ENCODE peak calls at places on chromosome 2, in six cellular contexts. U is sigmoid colon, T is OCI-LY7, R is HFF-Myc, Y is AG09309, N is lower leg skin. F is an unnamed sample.

GRCh38 chr2:8581048-8581561 is 100.8 kb upstream of the ID2 start:
- DNase-seq in U (no peak), T (peak; percentile 65), R (no peak), Y (no peak), N (peak; percentile 82), F (no peak)

GRCh38 chr2:15677141-15677911 is 85.7 kb downstream of the DDX1 start:
- DNase-seq in U (no peak), T (no peak), R (no peak), Y (no peak), N (peak; percentile 83), F (no peak)

GRCh38 chr2:199916980-199917379 is 5.9 kb downstream of the C2orf69 start:
- DNase-seq in U (no peak), T (peak; percentile 8), R (no peak), Y (no peak), N (no peak), F (no peak)

GRCh38 chr2:1802046-1802445 is 57.7 kb upstream of the PXDN start:
- DNase-seq in U (peak; percentile 42), T (no peak), R (no peak), Y (no peak), N (no peak), F (no peak)

GRCh38 chr2:170393861-170394498 is 216.0 kb downstream of the MYO3B start:
- DNase-seq in U (no peak), T (no peak), R (no peak), Y (no peak), N (no peak), F (no peak)

GRCh38 chr2:118443596-118443995 is 355.3 kb downstream of the INSIG2 start:
- DNase-seq in U (no peak), T (no peak), R (peak; percentile 69), Y (peak; percentile 23), N (no peak), F (no peak)

GRCh38 chr2:12456293-12457151 is 260.2 kb upstream of the TRIB2 start:
- DNase-seq in U (peak; percentile 97), T (peak; percentile 26), R (peak; percentile 83), Y (peak; percentile 99), N (peak; percentile 97), F (peak; percentile 24)

GRCh38 chr2:43399515-43400245 is 173.3 kb upstream of the ZFP36L2 start:
- DNase-seq in U (peak; percentile 71), T (no peak), R (peak; percentile 78), Y (peak; percentile 40), N (no peak), F (no peak)

GRCh38 chr2:96888082-96889011 is 18.5 kb upstream of the SEMA4C start:
- DNase-seq in U (peak; percentile 79), T (no peak), R (no peak), Y (no peak), N (peak; percentile 91), F (no peak)

GRCh38 chr2:241001413-241002274 is 3.2 kb downstream of the SNED1 start:
- DNase-seq in U (peak; percentile 57), T (no peak), R (no peak), Y (no peak), N (peak; percentile 81), F (no peak)

GRCh38 chr2:210630904-210631560 is 74.6 kb downstream of the CPS1 start:
- DNase-seq in U (no peak), T (no peak), R (no peak), Y (no peak), N (no peak), F (no peak)

GRCh38 chr2:216281316-216281715 is 91.0 kb downstream of the MARCHF4 start:
- DNase-seq in U (no peak), T (no peak), R (no peak), Y (no peak), N (no peak), F (no peak)

GRCh38 chr2:230879891-230880290 is 15.1 kb downstream of the ITM2C start:
- DNase-seq in U (no peak), T (no peak), R (no peak), Y (no peak), N (no peak), F (no peak)

GRCh38 chr2:73859721-73860586 is 31.2 kb downstream of the STAMBP start:
- DNase-seq in U (no peak), T (no peak), R (peak; percentile 74), Y (peak; percentile 41), N (no peak), F (no peak)

DNA sequence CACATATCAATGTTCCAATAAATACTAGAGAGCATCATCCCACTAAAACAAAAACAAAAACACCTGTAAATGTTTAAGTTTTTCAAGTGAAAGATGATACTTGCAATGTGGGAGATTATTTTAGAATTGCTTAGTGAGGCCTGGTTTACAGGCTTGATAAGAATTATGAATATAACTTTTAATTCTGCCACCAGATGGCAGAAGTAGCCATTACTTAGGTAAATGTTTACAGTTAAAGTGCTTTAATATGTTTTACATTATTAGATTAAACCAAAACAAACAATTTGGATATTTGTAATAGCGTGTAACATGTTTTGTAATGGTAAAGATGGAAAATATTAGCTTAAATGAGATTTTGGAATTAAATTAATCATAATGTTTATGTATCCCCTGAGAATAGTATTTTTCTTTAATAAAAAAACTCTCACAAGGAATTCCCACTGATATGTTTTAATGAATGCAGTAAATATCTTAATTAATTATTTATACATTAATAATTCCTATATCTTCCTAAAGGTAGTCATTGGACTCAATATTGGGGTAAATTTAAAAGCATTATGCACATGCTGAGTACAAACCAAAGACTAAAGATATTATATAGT is 522.0 kb downstream of the SPAG16 start:
- DNase-seq in U (no peak), T (peak; percentile 31), R (no peak), Y (peak; percentile 1), N (no peak), F (no peak)
- TF ChIP-seq CTCF in U (no peak), T (peak; percentile 79), R (no peak), Y (peak; percentile 26), N (no peak), F (peak; percentile 33)

GRCh38 chr2:71934320-71934593 is 213.4 kb downstream of the CYP26B1 start:
- DNase-seq in U (no peak), T (no peak), R (no peak), Y (no peak), N (no peak), F (peak; percentile 5)

GRCh38 chr2:71932027-71932779 is 215.5 kb downstream of the CYP26B1 start:
- DNase-seq in U (no peak), T (no peak), R (no peak), Y (no peak), N (no peak), F (peak; percentile 1)

GRCh38 chr2:71932780-71933466 is 214.7 kb downstream of the CYP26B1 start:
- DNase-seq in U (no peak), T (no peak), R (no peak), Y (no peak), N (no peak), F (peak; percentile 5)

GRCh38 chr2:71934595-71935263 is 212.9 kb downstream of the CYP26B1 start:
- DNase-seq in U (peak; percentile 85), T (no peak), R (no peak), Y (peak; percentile 93), N (peak; percentile 93), F (peak; percentile 6)

GRCh38 chr2:71933467-71934319 is 214.0 kb downstream of the CYP26B1 start:
- DNase-seq in U (no peak), T (no peak), R (no peak), Y (peak; percentile 58), N (peak; percentile 85), F (peak; percentile 10)
- TF ChIP-seq CTCF in U (no peak), T (no peak), R (peak; percentile 29), Y (peak; percentile 65), N (no peak), F (no peak)

GRCh38 chr2:79235135-79235534 is 75.6 kb upstream of the REG3A start:
- DNase-seq in U (no peak), T (peak; percentile 4), R (no peak), Y (no peak), N (no peak), F (no peak)
- TF ChIP-seq CTCF in U (no peak), T (peak; percentile 62), R (no peak), Y (no peak), N (no peak), F (no peak)

GRCh38 chr2:235898766-235899165 is 269.4 kb downstream of the GBX2 start:
- DNase-seq in U (no peak), T (no peak), R (no peak), Y (no peak), N (no peak), F (no peak)
- TF ChIP-seq CTCF in U (no peak), T (no peak), R (no peak), Y (no peak), N (no peak), F (no peak)

GRCh38 chr2:233349005-233349998 is 5.0 kb upstream of the DGKD start:
- DNase-seq in U (no peak), T (peak; percentile 91), R (peak; percentile 17), Y (no peak), N (peak; percentile 87), F (peak; percentile 74)
- TF ChIP-seq CTCF in U (no peak), T (no peak), R (no peak), Y (no peak), N (no peak), F (no peak)

F was measured in GM10248.